ENCODE peak calls at places on chromosomes 12 and 14, in four cellular contexts. N is IMR-90, H is A549, P is HepG2. I is an unnamed sample.

GRCh38 chr14:79967001-79967400 is 244.3 kb downstream of the DIO2 start:
- DNase-seq in N (peak), H (no peak), P (no peak), I (no peak)

GRCh38 chr12:38587594-38587993 is 271.0 kb downstream of the ALG10B start:
- DNase-seq in N (no peak), H (no peak), P (no peak), I (no peak)

GRCh38 chr12:126831115-126831514 is 1435.9 kb upstream of the TMEM132C start:
- DNase-seq in N (no peak), H (no peak), P (no peak), I (no peak)

GRCh38 chr14:99681832-99682148 is 2.3 kb upstream of the CYP46A1 start:
- DNase-seq in N (no peak), H (no peak), P (no peak), I (no peak)

GRCh38 chr12:73998894-73999293 is 538.7 kb upstream of the ATXN7L3B start:
- DNase-seq in N (no peak), H (no peak), P (no peak), I (no peak)

GRCh38 chr14:75059642-75060041 is 4.2 kb downstream of the ACYP1 start:
- DNase-seq in N (peak), H (no peak), P (no peak), I (no peak)

GRCh38 chr12:49644620-49644994 is 21.2 kb downstream of the PRPF40B start:
- DNase-seq in N (peak), H (peak), P (peak), I (peak)

GRCh38 chr12:21353487-21353886 is 18.8 kb upstream of the SLCO1A2 start:
- DNase-seq in N (no peak), H (no peak), P (no peak), I (no peak)

GRCh38 chr12:93689076-93689834 is 12.1 kb downstream of the CRADD start:
- DNase-seq in N (peak), H (no peak), P (no peak), I (no peak)

GRCh38 chr14:92004062-92004461 is 35.8 kb downstream of the TRIP11 start:
- DNase-seq in N (peak), H (no peak), P (no peak), I (no peak)

GRCh38 chr14:73243341-73243740 is 6.0 kb downstream of the PAPLN start:
- DNase-seq in N (no peak), H (no peak), P (no peak), I (no peak)

GRCh38 chr12:21776242-21776641 is 1.7 kb upstream of the KCNJ8 start:
- DNase-seq in N (no peak), H (no peak), P (no peak), I (no peak)

GRCh38 chr12:53298154-53298553 is 1.3 kb upstream of the MYG1 start:
- DNase-seq in N (peak), H (no peak), P (no peak), I (no peak)

GRCh38 chr12:58369576-58369975 is 428.2 kb downstream of the ATP23 start:
- DNase-seq in N (peak), H (no peak), P (no peak), I (no peak)

GRCh38 chr12:121838096-121838495 is 20.6 kb downstream of the HPD start:
- DNase-seq in N (no peak), H (no peak), P (no peak), I (no peak)

GRCh38 chr14:73753887-73754880 is 40.0 kb upstream of the PNMA1 start:
- DNase-seq in N (no peak), H (no peak), P (no peak), I (no peak)

GRCh38 chr14:73047808-73048207 is 10.5 kb upstream of the RBM25 start:
- DNase-seq in N (no peak), H (no peak), P (no peak), I (no peak)

GRCh38 chr12:130799051-130799450 is 40.0 kb downstream of the STX2 start:
- DNase-seq in N (peak), H (no peak), P (no peak), I (no peak)

GRCh38 chr14:69346710-69347109 is 51.4 kb downstream of the ERH start:
- DNase-seq in N (no peak), H (peak), P (no peak), I (peak)

GRCh38 chr12:69052613-69053408 is 119.8 kb upstream of the CPM start:
- DNase-seq in N (peak), H (peak), P (peak), I (no peak)

GRCh38 chr12:64102339-64102738 is 119.8 kb downstream of the KICS2 start:
- DNase-seq in N (no peak), H (no peak), P (no peak), I (no peak)

DNA sequence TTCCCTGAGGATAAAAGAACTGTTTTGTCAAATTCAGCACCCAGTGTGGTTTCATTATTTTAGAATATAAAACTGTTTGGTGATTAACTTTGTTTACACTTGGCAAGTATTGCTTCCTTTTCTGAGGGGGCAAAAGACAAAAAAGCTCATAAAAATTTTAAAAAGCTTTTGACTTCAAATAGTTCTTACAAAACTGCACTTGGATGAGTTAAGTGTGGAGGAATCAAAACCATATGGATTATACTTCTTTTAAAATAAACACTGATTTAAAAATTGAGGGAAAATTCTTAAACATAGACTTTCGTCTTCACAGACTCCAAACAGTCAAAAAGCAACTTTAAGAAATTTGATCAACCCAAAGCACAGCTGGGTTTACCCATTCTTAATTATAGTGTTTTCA is 231.5 kb upstream of the DCN start:
- DNase-seq in N (no peak), H (no peak), P (no peak), I (no peak)
- TF ChIP-seq MAFK in N (no peak), H (no peak), P (no peak), I (no peak)

GRCh38 chr12:99427104-99427503 is 220.4 kb upstream of the GARIN6 start:
- DNase-seq in N (no peak), H (no peak), P (no peak), I (no peak)
- TF ChIP-seq MAFK in N (no peak), H (no peak), P (no peak), I (no peak)

DNA sequence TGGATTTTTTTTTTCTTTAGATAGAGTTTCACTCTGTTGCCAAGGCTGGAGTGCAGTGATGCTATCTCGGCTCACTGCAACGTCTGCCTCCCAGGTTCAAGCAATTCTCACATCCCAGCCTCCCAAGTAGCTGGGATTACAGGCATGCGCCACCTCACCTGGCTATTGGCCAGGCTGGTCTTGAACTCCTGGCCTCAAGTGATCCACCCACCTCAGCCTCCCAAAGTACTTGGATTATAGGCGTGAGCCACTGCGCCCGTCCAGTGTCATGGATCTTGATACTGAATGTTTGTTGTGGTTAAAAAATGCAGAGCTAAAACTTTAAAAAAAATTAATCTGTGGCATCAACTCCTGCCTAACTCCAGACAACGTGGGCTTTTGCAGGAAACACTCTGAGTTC is 107.8 kb upstream of the PTPRB start:
- DNase-seq in N (no peak), H (no peak), P (no peak), I (no peak)
- TF ChIP-seq MAFK in N (no peak), H (no peak), P (no peak), I (no peak)

GRCh38 chr14:103102689-103103260 is 8.2 kb downstream of the EXOC3L4 start:
- DNase-seq in N (no peak), H (no peak), P (no peak), I (no peak)

GRCh38 chr14:103103461-103104388 is 9.2 kb downstream of the EXOC3L4 start:
- DNase-seq in N (peak), H (peak), P (peak), I (no peak)

GRCh38 chr14:103101257-103101963 is 6.9 kb downstream of the EXOC3L4 start:
- DNase-seq in N (no peak), H (no peak), P (no peak), I (peak)

GRCh38 chr14:103100281-103101121 is 6.0 kb downstream of the EXOC3L4 start:
- DNase-seq in N (no peak), H (no peak), P (peak), I (no peak)

DNA sequence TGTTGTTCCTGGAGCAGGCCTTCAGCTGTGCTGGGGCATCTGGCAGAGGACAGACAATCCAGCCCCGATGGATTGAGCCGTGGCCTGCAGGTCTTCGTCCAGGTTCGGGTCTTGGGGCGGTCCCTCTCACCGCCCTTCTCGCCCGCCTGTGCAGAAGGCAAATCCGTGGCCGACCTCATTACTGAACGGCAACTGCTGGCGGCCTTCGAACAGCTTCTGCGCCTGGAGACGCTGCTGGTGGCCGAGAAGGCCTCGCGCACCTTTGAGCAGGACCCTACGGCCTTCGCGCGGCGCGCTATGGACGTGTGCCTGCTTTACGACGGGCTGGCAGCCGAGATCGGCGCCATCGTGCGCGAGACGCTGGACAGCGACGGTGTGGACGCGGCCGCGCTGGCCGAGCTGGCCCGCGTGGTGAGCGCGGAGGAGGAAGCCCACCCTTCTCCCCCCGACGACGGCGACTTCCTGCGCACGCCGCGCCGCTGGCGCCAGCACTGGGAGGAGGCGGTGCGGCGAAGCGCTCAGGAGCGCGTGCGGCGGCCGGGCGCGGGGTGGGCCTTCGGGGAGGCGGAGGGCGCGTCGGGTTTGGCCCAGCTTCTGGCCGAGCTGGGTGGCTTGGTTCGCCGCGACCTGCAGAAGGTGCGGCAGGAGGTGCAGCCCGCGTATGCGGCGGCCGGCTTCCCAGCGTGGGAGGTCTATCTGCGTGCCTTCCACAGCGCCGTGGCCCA is 7.6 kb downstream of the EXOC3L4 start:
- DNase-seq in N (no peak), H (no peak), P (no peak), I (no peak)
- TF ChIP-seq MAFK in N (no peak), H (no peak), P (no peak), I (no peak)

GRCh38 chr14:64329149-64329548 is 35.0 kb upstream of the ESR2 start:
- DNase-seq in N (no peak), H (no peak), P (no peak), I (no peak)
- TF ChIP-seq MAFK in N (no peak), H (no peak), P (no peak), I (no peak)

DNA sequence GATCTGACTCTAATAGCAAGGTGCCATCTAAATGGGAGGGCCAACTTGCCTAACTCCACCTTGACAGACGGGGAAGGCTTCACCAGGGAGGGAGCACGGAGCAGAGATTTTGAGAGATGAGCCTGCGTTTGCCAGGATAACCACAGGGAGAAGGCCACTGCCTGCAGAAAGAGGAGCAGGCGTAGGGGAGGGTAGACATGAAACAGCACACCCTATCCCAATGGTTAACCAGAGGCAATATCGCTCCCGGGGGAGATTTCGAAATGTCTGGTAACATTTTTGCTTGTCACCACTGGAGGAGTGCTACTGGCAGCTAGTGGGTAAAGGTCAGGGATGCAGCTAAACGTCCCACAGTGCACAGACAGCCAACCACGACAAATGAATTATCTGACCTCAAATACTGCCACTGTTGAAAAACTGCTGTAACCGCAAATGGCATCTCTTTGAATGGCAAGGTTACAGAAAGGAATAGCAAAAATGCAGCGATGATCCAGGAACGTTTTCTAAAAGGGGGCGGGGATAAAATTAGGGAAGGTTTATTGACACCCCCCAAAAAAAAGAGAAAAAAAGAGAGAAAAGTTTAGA is 126.0 kb upstream of the ATF7IP start:
- DNase-seq in N (no peak), H (peak), P (peak), I (no peak)
- TF ChIP-seq MAFK in N (no peak), H (no peak), P (no peak), I (no peak)

DNA sequence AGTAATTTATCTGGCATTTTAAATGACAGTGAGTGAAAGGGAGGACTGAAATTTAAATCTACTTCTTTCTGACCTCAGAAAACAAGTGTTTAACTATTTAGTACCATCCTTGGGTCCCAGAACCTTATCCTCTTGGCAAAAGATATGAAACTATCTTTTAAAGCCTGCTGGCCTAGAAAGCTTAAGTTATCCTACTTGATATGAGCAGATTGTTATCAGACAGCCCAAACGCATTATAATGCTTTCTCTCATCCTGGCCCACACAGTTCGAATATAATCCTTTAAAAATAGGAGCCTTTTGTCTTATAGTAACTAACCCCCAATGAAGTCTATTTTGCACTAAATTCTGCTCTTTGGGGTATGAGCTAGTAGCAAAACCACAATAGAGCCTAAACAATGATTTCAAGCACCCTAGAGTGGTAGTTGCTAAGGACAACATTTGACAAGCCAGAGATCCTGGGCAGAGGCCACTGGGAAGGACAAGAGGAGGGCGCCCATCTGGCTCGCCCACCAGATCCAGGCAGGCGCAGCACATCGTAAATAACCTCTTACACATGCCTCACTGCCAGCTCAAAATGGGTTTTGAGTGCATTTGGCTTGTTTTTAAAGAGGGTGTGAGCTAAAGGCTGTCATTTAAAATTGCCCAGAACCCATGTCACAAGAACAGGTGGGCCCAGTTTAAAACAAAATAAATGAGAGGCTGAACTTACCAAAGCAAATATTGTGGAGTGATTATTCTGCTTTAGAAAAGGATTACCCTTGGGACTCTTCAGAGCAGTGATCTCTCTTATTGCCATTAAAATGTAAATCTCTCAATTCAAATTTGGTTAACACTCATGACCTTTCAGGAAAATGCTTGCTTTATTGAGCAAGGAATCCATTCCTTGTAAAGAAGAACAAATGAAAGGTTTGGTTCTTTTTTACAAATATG is 37.7 kb upstream of the CRY1 start:
- DNase-seq in N (no peak), H (no peak), P (no peak), I (no peak)
- TF ChIP-seq MAFK in N (no peak), H (no peak), P (no peak), I (no peak)